ENCODE peak calls at places on chromosomes 7 and 10, in ten cellular contexts. One of them, this sample, is unnamed.

GRCh38 chr7:17623546-17624185 is 316.6 kb downstream of the SNX13 start:
- DNase-seq in activated B cell treated with CpG ODN at 0.5 μM for 24 hours: no peak
- DNase-seq in cardiac fibroblast: peak
- DNase-seq in cardiac muscle cell: peak
- DNase-seq in MCF 10A: no peak
- DNase-seq in upper lobe of right lung: no peak
- DNase-seq in foreskin keratinocyte: no peak
- DNase-seq in epithelial cell of esophagus: no peak
- DNase-seq in HFFc6: peak
- DNase-seq in heart left ventricle: no peak
- DNase-seq in this sample: no peak

GRCh38 chr10:7942311-7942710 is 112.2 kb upstream of the GATA3 start:
- DNase-seq in cardiac muscle cell: no peak
- DNase-seq in epithelial cell of esophagus: no peak
- DNase-seq in upper lobe of right lung: no peak
- DNase-seq in cardiac fibroblast: no peak
- DNase-seq in activated B cell treated with CpG ODN at 0.5 μM for 24 hours: no peak
- DNase-seq in heart left ventricle: no peak
- DNase-seq in MCF 10A: no peak
- DNase-seq in HFFc6: no peak
- DNase-seq in foreskin keratinocyte: no peak
- DNase-seq in this sample: no peak

GRCh38 chr7:140476698-140477261 is 2.5 kb downstream of the MKRN1 start:
- DNase-seq in foreskin keratinocyte: no peak
- DNase-seq in upper lobe of right lung: no peak
- DNase-seq in heart left ventricle: no peak
- DNase-seq in epithelial cell of esophagus: no peak
- DNase-seq in cardiac muscle cell: no peak
- DNase-seq in cardiac fibroblast: no peak
- DNase-seq in MCF 10A: no peak
- DNase-seq in HFFc6: no peak
- DNase-seq in activated B cell treated with CpG ODN at 0.5 μM for 24 hours: no peak
- DNase-seq in this sample: no peak

GRCh38 chr10:66627156-66627555 is 298.7 kb upstream of the LRRTM3 start:
- DNase-seq in HFFc6: peak
- DNase-seq in heart left ventricle: no peak
- DNase-seq in cardiac muscle cell: peak
- DNase-seq in cardiac fibroblast: peak
- DNase-seq in activated B cell treated with CpG ODN at 0.5 μM for 24 hours: no peak
- DNase-seq in foreskin keratinocyte: peak
- DNase-seq in MCF 10A: peak
- DNase-seq in upper lobe of right lung: no peak
- DNase-seq in epithelial cell of esophagus: peak
- DNase-seq in this sample: no peak

GRCh38 chr7:111741811-111742240 is 179.5 kb upstream of the IMMP2L start:
- DNase-seq in upper lobe of right lung: no peak
- DNase-seq in heart left ventricle: no peak
- DNase-seq in HFFc6: peak
- DNase-seq in cardiac fibroblast: peak
- DNase-seq in epithelial cell of esophagus: peak
- DNase-seq in foreskin keratinocyte: no peak
- DNase-seq in activated B cell treated with CpG ODN at 0.5 μM for 24 hours: no peak
- DNase-seq in cardiac muscle cell: peak
- DNase-seq in MCF 10A: peak
- DNase-seq in this sample: no peak

GRCh38 chr7:119694506-119694905 is 578.5 kb upstream of the KCND2 start:
- DNase-seq in heart left ventricle: no peak
- DNase-seq in MCF 10A: no peak
- DNase-seq in epithelial cell of esophagus: no peak
- DNase-seq in cardiac muscle cell: no peak
- DNase-seq in HFFc6: no peak
- DNase-seq in cardiac fibroblast: no peak
- DNase-seq in foreskin keratinocyte: no peak
- DNase-seq in upper lobe of right lung: no peak
- DNase-seq in activated B cell treated with CpG ODN at 0.5 μM for 24 hours: no peak
- DNase-seq in this sample: no peak

GRCh38 chr7:26399309-26399610 is 107.6 kb downstream of the SNX10 start:
- DNase-seq in HFFc6: peak
- DNase-seq in cardiac fibroblast: no peak
- DNase-seq in cardiac muscle cell: peak
- DNase-seq in heart left ventricle: peak
- DNase-seq in activated B cell treated with CpG ODN at 0.5 μM for 24 hours: no peak
- DNase-seq in foreskin keratinocyte: no peak
- DNase-seq in upper lobe of right lung: no peak
- DNase-seq in MCF 10A: peak
- DNase-seq in epithelial cell of esophagus: no peak
- DNase-seq in this sample: no peak

GRCh38 chr10:81876253-81876731 is 1.3 kb downstream of the NRG3 start:
- DNase-seq in cardiac fibroblast: no peak
- DNase-seq in epithelial cell of esophagus: no peak
- DNase-seq in upper lobe of right lung: peak
- DNase-seq in HFFc6: no peak
- DNase-seq in MCF 10A: no peak
- DNase-seq in activated B cell treated with CpG ODN at 0.5 μM for 24 hours: no peak
- DNase-seq in cardiac muscle cell: peak
- DNase-seq in heart left ventricle: no peak
- DNase-seq in foreskin keratinocyte: no peak
- DNase-seq in this sample: no peak

GRCh38 chr10:34124522-34125035 is 690.5 kb downstream of the PARD3 start:
- DNase-seq in MCF 10A: peak
- DNase-seq in HFFc6: peak
- DNase-seq in activated B cell treated with CpG ODN at 0.5 μM for 24 hours: no peak
- DNase-seq in cardiac muscle cell: no peak
- DNase-seq in heart left ventricle: no peak
- DNase-seq in epithelial cell of esophagus: peak
- DNase-seq in foreskin keratinocyte: no peak
- DNase-seq in upper lobe of right lung: no peak
- DNase-seq in cardiac fibroblast: peak
- DNase-seq in this sample: no peak

GRCh38 chr7:1255083-1255816 is 22.6 kb downstream of the UNCX start:
- DNase-seq in heart left ventricle: no peak
- DNase-seq in foreskin keratinocyte: no peak
- DNase-seq in cardiac fibroblast: no peak
- DNase-seq in cardiac muscle cell: no peak
- DNase-seq in MCF 10A: no peak
- DNase-seq in HFFc6: no peak
- DNase-seq in activated B cell treated with CpG ODN at 0.5 μM for 24 hours: no peak
- DNase-seq in epithelial cell of esophagus: no peak
- DNase-seq in upper lobe of right lung: no peak
- DNase-seq in this sample: no peak

GRCh38 chr10:11057018-11057417 is 39.3 kb downstream of the CELF2 start:
- DNase-seq in foreskin keratinocyte: no peak
- DNase-seq in cardiac muscle cell: no peak
- DNase-seq in cardiac fibroblast: no peak
- DNase-seq in heart left ventricle: no peak
- DNase-seq in MCF 10A: no peak
- DNase-seq in activated B cell treated with CpG ODN at 0.5 μM for 24 hours: no peak
- DNase-seq in upper lobe of right lung: no peak
- DNase-seq in epithelial cell of esophagus: no peak
- DNase-seq in HFFc6: no peak
- DNase-seq in this sample: no peak

GRCh38 chr10:133230387-133231195 is 574 bp downstream of the UTF1 start:
- DNase-seq in epithelial cell of esophagus: no peak
- DNase-seq in heart left ventricle: no peak
- DNase-seq in upper lobe of right lung: peak
- DNase-seq in foreskin keratinocyte: no peak
- DNase-seq in cardiac fibroblast: no peak
- DNase-seq in MCF 10A: no peak
- DNase-seq in HFFc6: no peak
- DNase-seq in cardiac muscle cell: peak
- DNase-seq in activated B cell treated with CpG ODN at 0.5 μM for 24 hours: peak
- DNase-seq in this sample: peak

GRCh38 chr7:7564323-7564780 is 2.3 kb upstream of the MIOS start:
- DNase-seq in HFFc6: peak
- DNase-seq in heart left ventricle: no peak
- DNase-seq in activated B cell treated with CpG ODN at 0.5 μM for 24 hours: no peak
- DNase-seq in epithelial cell of esophagus: peak
- DNase-seq in upper lobe of right lung: no peak
- DNase-seq in MCF 10A: peak
- DNase-seq in cardiac muscle cell: no peak
- DNase-seq in foreskin keratinocyte: peak
- DNase-seq in cardiac fibroblast: peak
- DNase-seq in this sample: no peak

GRCh38 chr10:12181065-12181775 is 14.5 kb downstream of the NUDT5 start:
- DNase-seq in foreskin keratinocyte: peak
- DNase-seq in heart left ventricle: no peak
- DNase-seq in activated B cell treated with CpG ODN at 0.5 μM for 24 hours: no peak
- DNase-seq in upper lobe of right lung: peak
- DNase-seq in epithelial cell of esophagus: peak
- DNase-seq in MCF 10A: peak
- DNase-seq in cardiac fibroblast: peak
- DNase-seq in cardiac muscle cell: no peak
- DNase-seq in HFFc6: no peak
- DNase-seq in this sample: peak

GRCh38 chr10:79003183-79004100 is 65.3 kb upstream of the ZMIZ1 start:
- DNase-seq in MCF 10A: no peak
- DNase-seq in epithelial cell of esophagus: no peak
- DNase-seq in foreskin keratinocyte: no peak
- DNase-seq in HFFc6: no peak
- DNase-seq in cardiac fibroblast: no peak
- DNase-seq in heart left ventricle: peak
- DNase-seq in upper lobe of right lung: no peak
- DNase-seq in cardiac muscle cell: peak
- DNase-seq in activated B cell treated with CpG ODN at 0.5 μM for 24 hours: no peak
- DNase-seq in this sample: no peak

GRCh38 chr10:91022924-91023707 is 102.2 kb upstream of the ANKRD1 start:
- DNase-seq in activated B cell treated with CpG ODN at 0.5 μM for 24 hours: no peak
- DNase-seq in MCF 10A: no peak
- DNase-seq in cardiac fibroblast: peak
- DNase-seq in upper lobe of right lung: no peak
- DNase-seq in HFFc6: no peak
- DNase-seq in heart left ventricle: no peak
- DNase-seq in cardiac muscle cell: peak
- DNase-seq in foreskin keratinocyte: no peak
- DNase-seq in epithelial cell of esophagus: no peak
- DNase-seq in this sample: no peak

GRCh38 chr10:119461380-119461779 is 81.1 kb downstream of the RGS10 start:
- DNase-seq in heart left ventricle: no peak
- DNase-seq in foreskin keratinocyte: peak
- DNase-seq in MCF 10A: no peak
- DNase-seq in HFFc6: no peak
- DNase-seq in activated B cell treated with CpG ODN at 0.5 μM for 24 hours: no peak
- DNase-seq in cardiac fibroblast: no peak
- DNase-seq in upper lobe of right lung: no peak
- DNase-seq in cardiac muscle cell: no peak
- DNase-seq in epithelial cell of esophagus: peak
- DNase-seq in this sample: peak

GRCh38 chr7:19984231-19984632 is 210.8 kb upstream of the TMEM196 start:
- DNase-seq in heart left ventricle: no peak
- DNase-seq in cardiac fibroblast: no peak
- DNase-seq in MCF 10A: no peak
- DNase-seq in cardiac muscle cell: no peak
- DNase-seq in HFFc6: no peak
- DNase-seq in activated B cell treated with CpG ODN at 0.5 μM for 24 hours: no peak
- DNase-seq in foreskin keratinocyte: no peak
- DNase-seq in epithelial cell of esophagus: peak
- DNase-seq in upper lobe of right lung: no peak
- DNase-seq in this sample: no peak

GRCh38 chr7:19988860-19989259 is 215.4 kb upstream of the TMEM196 start:
- DNase-seq in activated B cell treated with CpG ODN at 0.5 μM for 24 hours: no peak
- DNase-seq in MCF 10A: no peak
- DNase-seq in HFFc6: no peak
- DNase-seq in foreskin keratinocyte: no peak
- DNase-seq in cardiac fibroblast: no peak
- DNase-seq in epithelial cell of esophagus: no peak
- DNase-seq in cardiac muscle cell: no peak
- DNase-seq in heart left ventricle: no peak
- DNase-seq in upper lobe of right lung: no peak
- DNase-seq in this sample: no peak

GRCh38 chr7:19982841-19983835 is 209.7 kb upstream of the TMEM196 start:
- DNase-seq in heart left ventricle: peak
- DNase-seq in foreskin keratinocyte: peak
- DNase-seq in cardiac fibroblast: peak
- DNase-seq in epithelial cell of esophagus: peak
- DNase-seq in upper lobe of right lung: no peak
- DNase-seq in HFFc6: peak
- DNase-seq in MCF 10A: peak
- DNase-seq in activated B cell treated with CpG ODN at 0.5 μM for 24 hours: no peak
- DNase-seq in cardiac muscle cell: peak
- DNase-seq in this sample: no peak
- TF ChIP-seq CTCF in heart left ventricle: no peak
- TF ChIP-seq CTCF in foreskin keratinocyte: peak
- TF ChIP-seq CTCF in cardiac fibroblast: peak
- TF ChIP-seq CTCF in epithelial cell of esophagus: peak
- TF ChIP-seq CTCF in upper lobe of right lung: peak
- TF ChIP-seq CTCF in HFFc6: peak
- TF ChIP-seq CTCF in MCF 10A: peak
- TF ChIP-seq CTCF in activated B cell treated with CpG ODN at 0.5 μM for 24 hours: no peak
- TF ChIP-seq CTCF in cardiac muscle cell: peak
- TF ChIP-seq CTCF in this sample: peak

GRCh38 chr7:24034251-24034650 is 249.7 kb upstream of the NPY start:
- DNase-seq in foreskin keratinocyte: no peak
- DNase-seq in heart left ventricle: no peak
- DNase-seq in activated B cell treated with CpG ODN at 0.5 μM for 24 hours: no peak
- DNase-seq in cardiac muscle cell: no peak
- DNase-seq in HFFc6: no peak
- DNase-seq in upper lobe of right lung: no peak
- DNase-seq in epithelial cell of esophagus: no peak
- DNase-seq in cardiac fibroblast: no peak
- DNase-seq in MCF 10A: no peak
- DNase-seq in this sample: no peak
- TF ChIP-seq CTCF in foreskin keratinocyte: no peak
- TF ChIP-seq CTCF in heart left ventricle: no peak
- TF ChIP-seq CTCF in activated B cell treated with CpG ODN at 0.5 μM for 24 hours: no peak
- TF ChIP-seq CTCF in cardiac muscle cell: no peak
- TF ChIP-seq CTCF in HFFc6: no peak
- TF ChIP-seq CTCF in upper lobe of right lung: no peak
- TF ChIP-seq CTCF in epithelial cell of esophagus: no peak
- TF ChIP-seq CTCF in cardiac fibroblast: no peak
- TF ChIP-seq CTCF in MCF 10A: no peak
- TF ChIP-seq CTCF in this sample: no peak

GRCh38 chr7:51060536-51060935 is 256.1 kb downstream of the COBL start:
- DNase-seq in MCF 10A: peak
- DNase-seq in foreskin keratinocyte: no peak
- DNase-seq in HFFc6: no peak
- DNase-seq in heart left ventricle: no peak
- DNase-seq in epithelial cell of esophagus: no peak
- DNase-seq in upper lobe of right lung: no peak
- DNase-seq in cardiac muscle cell: no peak
- DNase-seq in cardiac fibroblast: peak
- DNase-seq in activated B cell treated with CpG ODN at 0.5 μM for 24 hours: no peak
- DNase-seq in this sample: no peak
- TF ChIP-seq CTCF in MCF 10A: no peak
- TF ChIP-seq CTCF in foreskin keratinocyte: peak
- TF ChIP-seq CTCF in HFFc6: peak
- TF ChIP-seq CTCF in heart left ventricle: no peak
- TF ChIP-seq CTCF in epithelial cell of esophagus: no peak
- TF ChIP-seq CTCF in upper lobe of right lung: peak
- TF ChIP-seq CTCF in cardiac muscle cell: no peak
- TF ChIP-seq CTCF in cardiac fibroblast: no peak
- TF ChIP-seq CTCF in activated B cell treated with CpG ODN at 0.5 μM for 24 hours: no peak
- TF ChIP-seq CTCF in this sample: no peak

DNA sequence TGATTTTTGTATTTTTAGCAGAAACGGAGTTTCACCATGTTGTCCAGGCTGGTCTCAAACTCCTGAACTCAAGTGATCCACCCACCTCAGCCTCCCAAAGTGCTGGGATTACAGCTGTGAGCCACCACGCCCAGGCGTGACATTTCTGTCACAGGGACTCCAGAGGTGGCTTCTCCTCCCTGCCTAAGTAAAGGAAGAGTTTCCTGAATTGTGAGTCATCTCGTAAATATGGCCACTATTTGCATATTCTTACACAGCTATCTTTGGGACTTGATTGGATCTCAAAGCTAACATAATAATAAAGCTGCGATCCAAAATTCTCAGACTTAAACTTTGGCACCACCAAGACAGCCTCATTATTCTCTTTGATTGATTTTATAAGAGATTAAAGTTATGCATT is 50.1 kb downstream of the ADARB2 start:
- DNase-seq in heart left ventricle: no peak
- DNase-seq in activated B cell treated with CpG ODN at 0.5 μM for 24 hours: no peak
- DNase-seq in foreskin keratinocyte: no peak
- DNase-seq in HFFc6: no peak
- DNase-seq in MCF 10A: no peak
- DNase-seq in cardiac muscle cell: no peak
- DNase-seq in upper lobe of right lung: no peak
- DNase-seq in epithelial cell of esophagus: no peak
- DNase-seq in cardiac fibroblast: no peak
- DNase-seq in this sample: no peak
- TF ChIP-seq CTCF in heart left ventricle: no peak
- TF ChIP-seq CTCF in activated B cell treated with CpG ODN at 0.5 μM for 24 hours: no peak
- TF ChIP-seq CTCF in foreskin keratinocyte: no peak
- TF ChIP-seq CTCF in HFFc6: no peak
- TF ChIP-seq CTCF in MCF 10A: no peak
- TF ChIP-seq CTCF in cardiac muscle cell: no peak
- TF ChIP-seq CTCF in upper lobe of right lung: no peak
- TF ChIP-seq CTCF in epithelial cell of esophagus: no peak
- TF ChIP-seq CTCF in cardiac fibroblast: no peak
- TF ChIP-seq CTCF in this sample: no peak